ENCODE peak calls at places on chromosomes 7 and 10, in six cellular contexts. J is A549, S is endothelial cell of umbilical vein, C is K562, W is H1, L is HepG2. K is an unnamed sample.

GRCh38 chr10:52578871-52579405 is 193.6 kb downstream of the MBL2 start:
- DNase-seq in S (peak), C (no peak), J (no peak), L (no peak), W (no peak), K (no peak)

GRCh38 chr10:118047363-118047719 is 600 bp upstream of the RAB11FIP2 start:
- DNase-seq in L (no peak), S (no peak), J (peak), W (no peak), C (peak), K (no peak)

GRCh38 chr7:123537026-123537642 is 2.7 kb upstream of the IQUB start:
- DNase-seq in C (no peak), S (peak), L (peak), W (no peak), J (no peak), K (no peak)

GRCh38 chr10:128664729-128665128 is 538.5 kb upstream of the MKI67 start:
- DNase-seq in J (no peak), S (no peak), W (no peak), L (no peak), C (no peak), K (no peak)

GRCh38 chr10:97468162-97468561 is 22.2 kb downstream of the ZDHHC16 start:
- DNase-seq in S (no peak), C (no peak), W (no peak), L (no peak), J (no peak), K (no peak)

GRCh38 chr10:77297370-77297692 is 340.3 kb downstream of the KCNMA1 start:
- DNase-seq in L (no peak), C (no peak), S (no peak), W (no peak), J (no peak), K (no peak)

GRCh38 chr10:31457858-31458257 is 138.8 kb downstream of the ZEB1 start:
- DNase-seq in L (no peak), C (no peak), W (no peak), S (no peak), J (no peak), K (no peak)

GRCh38 chr7:157021071-157021891 is 10.8 kb upstream of the MNX1 start:
- DNase-seq in C (no peak), J (no peak), S (no peak), W (no peak), L (no peak), K (no peak)

GRCh38 chr10:70053212-70053895 is 708 bp downstream of the MACROH2A2 start:
- DNase-seq in J (no peak), W (no peak), L (no peak), C (no peak), S (no peak), K (peak)

GRCh38 chr10:71665456-71665855 is 54.1 kb downstream of the C10orf105 start:
- DNase-seq in J (no peak), S (no peak), L (no peak), C (no peak), W (no peak), K (no peak)

GRCh38 chr10:71667374-71667750 is 52.2 kb downstream of the C10orf105 start:
- DNase-seq in C (no peak), S (no peak), W (no peak), L (no peak), J (no peak), K (no peak)

GRCh38 chr10:71663311-71663710 is 56.3 kb downstream of the C10orf105 start:
- DNase-seq in S (no peak), J (no peak), L (no peak), W (no peak), C (peak), K (no peak)

GRCh38 chr10:71664585-71664984 is 55.0 kb downstream of the C10orf105 start:
- DNase-seq in L (no peak), W (no peak), J (no peak), C (no peak), S (no peak), K (no peak)

GRCh38 chr10:71666607-71667373 is 52.8 kb downstream of the C10orf105 start:
- DNase-seq in C (no peak), J (no peak), W (no peak), S (no peak), L (no peak), K (no peak)
- TF ChIP-seq JUN in C (no peak), J (no peak), W (no peak), S (no peak), L (no peak), K (no peak)

GRCh38 chr7:31105256-31105950 is 53.3 kb downstream of the ADCYAP1R1 start:
- DNase-seq in S (no peak), J (no peak), C (no peak), W (no peak), L (no peak), K (no peak)
- TF ChIP-seq JUN in S (no peak), J (no peak), C (no peak), W (no peak), L (no peak), K (no peak)

GRCh38 chr10:130512936-130513335 is 376.7 kb downstream of the GLRX3 start:
- DNase-seq in S (no peak), J (no peak), W (no peak), C (no peak), L (no peak), K (no peak)
- TF ChIP-seq JUN in S (no peak), J (no peak), W (no peak), C (no peak), L (no peak), K (no peak)

DNA sequence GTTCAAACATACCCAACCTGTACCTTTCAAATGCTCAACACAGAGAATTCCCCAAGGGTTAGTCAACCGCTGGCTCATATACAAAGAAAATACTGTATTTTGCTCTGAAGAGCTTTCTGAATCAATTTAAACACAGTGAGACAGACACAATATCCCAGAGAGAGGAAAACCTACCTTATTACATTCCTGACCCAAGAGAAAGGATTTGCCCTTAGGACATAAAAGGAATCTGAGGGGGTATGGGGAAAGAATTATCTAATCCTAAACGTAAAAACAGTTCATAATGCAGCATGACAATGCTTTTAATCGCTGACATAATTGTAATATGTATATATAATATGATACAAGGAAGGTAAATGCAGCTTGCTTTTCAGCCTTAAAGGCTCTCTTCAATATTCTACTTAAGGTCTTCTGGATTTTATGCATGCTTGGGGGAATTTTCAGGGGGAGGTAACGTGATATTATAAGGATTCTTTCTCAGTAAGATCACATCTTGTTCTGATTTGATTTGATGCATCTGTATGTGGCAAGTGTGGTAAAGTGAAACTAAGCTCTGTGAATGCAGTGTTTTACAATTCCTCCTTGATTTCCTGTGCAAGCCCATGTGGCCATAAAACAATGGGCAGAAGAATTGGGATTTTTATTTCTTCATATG is 240.5 kb downstream of the GLI3 start:
- DNase-seq in J (no peak), C (no peak), W (no peak), L (no peak), S (peak), K (no peak)
- TF ChIP-seq JUN in J (no peak), C (no peak), W (no peak), L (no peak), S (no peak), K (no peak)

K was measured in WTC11.